ENCODE peak calls at places on chromosomes 4 and X, in five cellular contexts. Y is nephron progenitor cell, X is cardiac muscle cell, Q is OCI-LY7, N is hepatocyte. B is an unnamed sample.

GRCh38 chr4:84837751-84838150 is 128.7 kb downstream of the WDFY3 start:
- DNase-seq in Y (no peak), X (no peak), Q (no peak), N (no peak), B (no peak)

GRCh38 chr4:40186665-40187014 is 10.2 kb upstream of the RHOH start:
- DNase-seq in Y (no peak), X (no peak), Q (no peak), N (no peak), B (no peak)

GRCh38 chrX:153635788-153636668 is 11.0 kb upstream of the DUSP9 start:
- DNase-seq in Y (no peak), X (no peak), Q (peak; percentile 40), N (peak; percentile 35), B (no peak)

GRCh38 chr4:16894406-16894805 is 4.0 kb downstream of the LDB2 start:
- DNase-seq in Y (no peak), X (no peak), Q (no peak), N (no peak), B (no peak)

GRCh38 chrX:87299563-87300160 is 217.9 kb upstream of the KLHL4 start:
- DNase-seq in Y (peak; percentile 3), X (peak; percentile 54), Q (peak; percentile 16), N (peak; percentile 32), B (no peak)

GRCh38 chr4:23084559-23085248 is 392.0 kb downstream of the GBA3 start:
- DNase-seq in Y (no peak), X (no peak), Q (no peak), N (no peak), B (no peak)

GRCh38 chr4:99817310-99817885 is 771 bp downstream of the DAPP1 start:
- DNase-seq in Y (no peak), X (no peak), Q (peak; percentile 59), N (no peak), B (no peak)

GRCh38 chr4:2354760-2355159 is 63.7 kb downstream of the ZFYVE28 start:
- DNase-seq in Y (no peak), X (no peak), Q (no peak), N (no peak), B (no peak)

GRCh38 chrX:6708041-6708440 is 173.1 kb upstream of the VCX3A start:
- DNase-seq in Y (no peak), X (no peak), Q (no peak), N (no peak), B (no peak)

GRCh38 chrX:5380426-5380825 is 848.2 kb downstream of the NLGN4X start:
- DNase-seq in Y (no peak), X (no peak), Q (no peak), N (no peak), B (no peak)

GRCh38 chrX:17669458-17669857 is 67.8 kb upstream of the SCML1 start:
- DNase-seq in Y (no peak), X (no peak), Q (no peak), N (no peak), B (no peak)

GRCh38 chrX:154730271-154730883 is 20.5 kb downstream of the GAB3 start:
- DNase-seq in Y (no peak), X (no peak), Q (no peak), N (no peak), B (no peak)

GRCh38 chrX:147476008-147476407 is 435.7 kb upstream of the FMR1 start:
- DNase-seq in Y (peak; percentile 6), X (peak; percentile 23), Q (no peak), N (peak; percentile 38), B (no peak)

GRCh38 chr4:41360214-41360910 is 103.6 kb downstream of the UCHL1 start:
- DNase-seq in Y (peak; percentile 82), X (peak; percentile 85), Q (no peak), N (peak; percentile 82), B (no peak)

GRCh38 chr4:86934147-86934771 is 552 bp upstream of the AFF1 start:
- DNase-seq in Y (peak; percentile 6), X (peak; percentile 31), Q (no peak), N (no peak), B (no peak)

GRCh38 chr4:172776203-172776896 is 392.3 kb upstream of the GALNT7 start:
- DNase-seq in Y (no peak), X (no peak), Q (no peak), N (no peak), B (no peak)

GRCh38 chr4:4640692-4641091 is 98.8 kb upstream of the STX18 start:
- DNase-seq in Y (peak; percentile 50), X (peak; percentile 51), Q (no peak), N (no peak), B (no peak)

GRCh38 chrX:37454537-37455285 is 105.5 kb downstream of the PRRG1 start:
- DNase-seq in Y (no peak), X (no peak), Q (no peak), N (peak; percentile 6), B (no peak)

GRCh38 chrX:34893741-34894140 is 48.9 kb upstream of the FAM47B start:
- DNase-seq in Y (no peak), X (peak; percentile 25), Q (peak; percentile 0), N (no peak), B (no peak)

GRCh38 chr4:81504685-81505598 is 33.2 kb upstream of the RASGEF1B start:
- DNase-seq in Y (no peak), X (no peak), Q (peak; percentile 59), N (no peak), B (no peak)

GRCh38 chr4:2931765-2932560 is 31.2 kb downstream of the NOP14 start:
- DNase-seq in Y (no peak), X (no peak), Q (peak; percentile 82), N (no peak), B (no peak)

GRCh38 chrX:17634542-17635207 is 102.6 kb upstream of the SCML1 start:
- DNase-seq in Y (no peak), X (no peak), Q (no peak), N (no peak), B (no peak)

GRCh38 chrX:46140272-46140671 is 404.9 kb downstream of the ZNF674 start:
- DNase-seq in Y (no peak), X (no peak), Q (no peak), N (no peak), B (no peak)

GRCh38 chr4:62881901-62882300 is 1527.3 kb downstream of the TECRL start:
- DNase-seq in Y (no peak), X (no peak), Q (no peak), N (no peak), B (no peak)

GRCh38 chr4:88690355-88690754 is 7.3 kb downstream of the NAP1L5 start:
- DNase-seq in Y (no peak), X (no peak), Q (no peak), N (no peak), B (no peak)

GRCh38 chrX:41596586-41596985 is 92.2 kb upstream of the GPR34 start:
- DNase-seq in Y (no peak), X (no peak), Q (peak; percentile 24), N (no peak), B (no peak)

GRCh38 chr4:151175754-151176153 is 76.3 kb downstream of the RPS3A start:
- DNase-seq in Y (no peak), X (no peak), Q (no peak), N (no peak), B (no peak)

GRCh38 chr4:120826853-120827252 is 95.7 kb downstream of the PRDM5 start:
- DNase-seq in Y (no peak), X (no peak), Q (no peak), N (no peak), B (no peak)

GRCh38 chr4:47239649-47240048 is 208.3 kb downstream of the GABRB1 start:
- DNase-seq in Y (no peak), X (no peak), Q (no peak), N (no peak), B (no peak)

GRCh38 chr4:16761031-16761430 is 137.4 kb downstream of the LDB2 start:
- DNase-seq in Y (no peak), X (no peak), Q (no peak), N (no peak), B (no peak)

DNA sequence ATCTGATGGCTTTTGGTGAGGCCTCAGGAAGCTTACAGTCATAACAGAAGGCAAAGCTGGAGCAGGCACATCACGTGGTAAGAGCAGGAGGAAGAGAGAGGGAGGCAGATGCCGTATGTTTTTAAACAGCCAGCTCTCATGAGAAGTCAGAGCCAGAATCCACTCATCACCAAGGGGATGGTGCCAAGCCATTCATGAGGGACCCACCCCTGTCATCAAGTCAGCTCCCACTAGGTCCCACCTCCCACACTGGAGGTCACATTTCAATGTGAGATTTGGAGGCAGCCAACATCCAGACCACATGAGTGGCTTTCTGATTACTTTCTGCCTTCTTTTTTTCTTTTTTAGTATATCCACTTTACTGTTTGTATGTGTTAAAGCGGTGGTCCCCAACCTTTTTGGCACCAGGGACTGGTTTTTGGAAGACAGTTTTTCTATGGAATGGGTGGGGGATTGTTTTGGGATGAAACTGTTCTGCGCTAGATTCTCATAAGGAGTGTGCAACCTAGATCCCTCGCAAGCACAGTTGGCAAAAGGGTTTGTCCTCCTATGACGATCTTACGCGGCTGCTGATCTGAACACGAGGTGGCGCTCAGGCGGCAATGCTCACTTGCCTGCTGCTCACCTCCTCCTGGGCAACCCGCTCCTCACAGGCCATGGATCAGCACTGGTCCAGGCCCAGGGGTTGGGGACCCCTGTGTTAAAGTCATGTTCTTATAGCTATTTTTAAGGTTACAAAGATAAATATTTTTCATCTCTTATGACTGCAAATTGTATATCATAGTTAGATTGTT is 61.7 kb downstream of the SLIT2 start:
- DNase-seq in Y (peak; percentile 55), X (peak; percentile 67), Q (peak; percentile 2), N (peak; percentile 46), B (no peak)
- TF ChIP-seq CTCF in Y (peak; percentile 46), X (peak; percentile 43), Q (peak; percentile 37), N (peak; percentile 38), B (no peak)

GRCh38 chr4:113976937-113977855 is 2.3 kb downstream of the ARSJ start:
- DNase-seq in Y (no peak), X (no peak), Q (no peak), N (no peak), B (no peak)
- TF ChIP-seq CTCF in Y (no peak), X (no peak), Q (no peak), N (no peak), B (no peak)

DNA sequence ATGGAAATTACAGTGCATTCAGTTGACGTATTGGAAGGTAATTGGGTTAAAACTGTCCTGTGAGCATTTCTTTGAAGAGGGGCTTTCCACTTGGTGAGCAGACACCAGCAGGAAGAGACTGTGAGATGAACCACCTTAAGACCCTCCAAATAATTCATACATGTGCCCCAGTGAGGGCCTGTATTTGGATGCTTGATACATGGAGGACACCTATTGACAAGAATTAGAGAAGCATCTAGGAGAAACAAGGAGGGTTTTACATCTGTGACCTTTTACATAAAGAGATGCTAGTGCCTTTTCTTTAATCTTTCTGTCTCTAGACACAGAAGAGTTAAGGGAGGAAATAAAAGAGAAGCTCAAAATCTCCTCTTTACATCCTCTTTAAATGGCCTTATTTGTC is 1115.3 kb upstream of the IGFBP7 start:
- DNase-seq in Y (no peak), X (no peak), Q (no peak), N (no peak), B (no peak)
- TF ChIP-seq CTCF in Y (no peak), X (no peak), Q (no peak), N (no peak), B (no peak)

DNA sequence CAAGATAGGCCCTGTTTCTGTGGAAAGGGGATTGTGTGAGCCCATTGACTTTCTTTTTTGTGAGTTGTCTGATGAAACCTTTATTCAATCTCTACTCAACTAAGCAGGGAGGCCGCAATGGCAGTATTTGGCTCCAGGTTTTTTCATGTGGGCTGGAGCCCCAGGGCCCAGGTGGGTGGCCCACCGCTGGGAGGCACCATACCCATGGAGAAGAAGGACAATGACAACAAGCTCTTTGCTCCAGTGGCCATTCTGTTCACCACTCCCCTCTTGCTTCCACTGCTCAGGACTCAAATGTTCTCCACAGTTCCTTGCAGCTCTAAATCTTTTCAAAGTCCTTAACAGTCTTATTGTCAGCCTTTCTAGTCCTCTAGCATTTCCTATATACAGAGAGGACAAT is 54.1 kb downstream of the HOPX start:
- DNase-seq in Y (no peak), X (no peak), Q (no peak), N (no peak), B (no peak)
- TF ChIP-seq CTCF in Y (no peak), X (peak; percentile 10), Q (peak; percentile 18), N (no peak), B (no peak)

GRCh38 chr4:54669831-54670230 is 12.1 kb downstream of the KIT start:
- DNase-seq in Y (no peak), X (no peak), Q (no peak), N (no peak), B (no peak)
- TF ChIP-seq CTCF in Y (no peak), X (no peak), Q (peak; percentile 14), N (no peak), B (no peak)

B was measured in osteocyte.